ENCODE peak calls at places on chromosomes 12 and 14, in six cellular contexts. E is heart left ventricle; X is A549; G is CD4-positive, alpha-beta T cell; N is pancreas; I is breast epithelium. S is an unnamed sample.

GRCh38 chr14:39169541-39169900 is 612 bp downstream of the TRAPPC6B start:
- DNase-seq in E (no peak), X (no peak), G (no peak), N (no peak), I (no peak), S (peak; percentile 81)

GRCh38 chr14:22333408-22334274 is 255.4 kb downstream of the DAD1 start:
- DNase-seq in E (no peak), X (peak; percentile 73), G (no peak), N (peak; percentile 57), I (no peak), S (peak; percentile 49)

GRCh38 chr14:79432640-79433039 is 778.7 kb downstream of the DIO2 start:
- DNase-seq in E (no peak), X (no peak), G (no peak), N (no peak), I (no peak), S (no peak)

GRCh38 chr14:101476931-101477553 is 84.3 kb upstream of the DIO3 start:
- DNase-seq in E (no peak), X (peak; percentile 88), G (no peak), N (peak; percentile 89), I (peak; percentile 37), S (no peak)

GRCh38 chr12:113537751-113538087 is 66.0 kb upstream of the LHX5 start:
- DNase-seq in E (no peak), X (no peak), G (no peak), N (no peak), I (no peak), S (no peak)

GRCh38 chr14:66568220-66568619 is 60.3 kb downstream of the GPHN start:
- DNase-seq in E (no peak), X (no peak), G (no peak), N (no peak), I (no peak), S (no peak)

GRCh38 chr12:113002155-113002554 is 23.8 kb downstream of the OAS2 start:
- DNase-seq in E (no peak), X (peak; percentile 28), G (no peak), N (peak; percentile 44), I (no peak), S (peak; percentile 15)

GRCh38 chr14:106586098-106586704 is 1059.8 kb downstream of the TMEM121 start:
- DNase-seq in E (no peak), X (no peak), G (peak; percentile 55), N (peak; percentile 21), I (no peak), S (no peak)

GRCh38 chr12:31011336-31011735 is 62.3 kb upstream of the DDX11 start:
- DNase-seq in E (no peak), X (no peak), G (no peak), N (no peak), I (no peak), S (no peak)

GRCh38 chr12:93125126-93125525 is 196.0 kb upstream of the EEA1 start:
- DNase-seq in E (no peak), X (no peak), G (no peak), N (no peak), I (no peak), S (peak; percentile 67)

GRCh38 chr12:57899010-57899662 is 42.2 kb upstream of the ATP23 start:
- DNase-seq in E (peak; percentile 53), X (no peak), G (peak; percentile 79), N (no peak), I (peak; percentile 62), S (peak; percentile 92)

GRCh38 chr12:132521200-132521580 is 31.2 kb downstream of the FBRSL1 start:
- DNase-seq in E (no peak), X (no peak), G (no peak), N (no peak), I (no peak), S (no peak)

GRCh38 chr14:82366803-82367202 is 833.1 kb upstream of the SEL1L start:
- DNase-seq in E (no peak), X (no peak), G (no peak), N (no peak), I (no peak), S (no peak)

GRCh38 chr12:121072147-121072546 is 33.1 kb upstream of the OASL start:
- DNase-seq in E (no peak), X (no peak), G (no peak), N (no peak), I (no peak), S (no peak)

GRCh38 chr12:94789510-94790225 is 139.3 kb upstream of the TMCC3 start:
- DNase-seq in E (no peak), X (no peak), G (no peak), N (no peak), I (no peak), S (no peak)

GRCh38 chr12:94792690-94793089 is 142.3 kb upstream of the TMCC3 start:
- DNase-seq in E (no peak), X (no peak), G (no peak), N (no peak), I (no peak), S (no peak)

GRCh38 chr12:94790822-94791221 is 140.5 kb upstream of the TMCC3 start:
- DNase-seq in E (no peak), X (no peak), G (no peak), N (no peak), I (no peak), S (no peak)

GRCh38 chr12:94791933-94792332 is 141.6 kb upstream of the TMCC3 start:
- DNase-seq in E (no peak), X (no peak), G (no peak), N (no peak), I (no peak), S (no peak)

DNA sequence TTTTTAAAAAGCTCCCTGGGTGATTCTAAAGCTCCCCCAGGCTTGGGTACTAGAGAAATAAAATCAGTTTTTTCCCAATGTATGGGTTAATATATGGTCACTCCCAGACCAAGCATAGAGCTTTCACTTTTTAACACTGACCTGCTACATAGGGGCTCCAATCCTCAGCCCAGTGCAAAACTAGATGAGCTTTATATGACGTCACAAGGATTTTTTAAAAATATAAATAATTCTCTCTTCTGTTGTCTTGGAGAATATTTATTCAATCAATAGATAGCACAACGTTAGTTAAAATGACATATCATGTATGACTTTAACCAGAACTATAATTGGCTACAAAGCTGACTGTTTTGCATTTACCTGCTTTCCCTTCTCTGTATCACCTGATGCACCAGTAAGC is 137.9 kb upstream of the TMCC3 start:
- DNase-seq in E (no peak), X (no peak), G (no peak), N (no peak), I (no peak), S (no peak)
- H3K27ac ChIP-seq in E (no peak overlapping the region), X (no peak overlapping the region), G (no peak overlapping the region), N (no peak overlapping the region), I (no peak overlapping the region), S (no peak overlapping the region)

DNA sequence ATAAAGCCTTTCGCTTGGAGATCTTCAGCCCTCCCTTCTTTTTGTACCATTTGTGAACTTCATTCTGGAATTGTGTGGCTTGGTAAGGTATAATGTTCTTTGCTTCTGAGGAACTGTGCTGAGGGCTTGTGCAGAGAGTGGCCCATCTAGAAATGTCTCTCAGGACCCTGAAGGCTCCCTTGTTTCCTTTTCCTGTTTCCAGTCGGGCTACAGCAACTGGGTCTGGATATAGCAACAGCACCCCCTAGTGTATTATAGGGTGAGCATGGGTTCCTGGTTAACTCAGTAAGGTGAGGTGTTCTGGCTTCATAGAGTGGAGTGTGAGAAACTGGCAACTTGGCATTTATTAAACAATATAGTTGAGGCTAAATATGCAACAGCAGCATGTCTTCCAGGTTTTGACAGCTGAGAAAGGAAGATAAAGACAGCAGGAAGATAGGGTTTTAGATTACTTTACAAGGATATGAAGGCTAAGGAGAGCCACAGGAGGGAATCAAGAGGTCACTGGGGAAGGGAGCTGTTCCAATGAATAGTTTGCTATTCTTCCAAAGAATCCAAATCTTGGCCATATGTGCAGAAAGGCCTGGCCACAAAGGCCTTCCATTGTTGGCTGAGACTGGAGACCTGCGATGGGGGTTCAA is 49.1 kb upstream of the RNU6-8 start:
- DNase-seq in E (no peak), X (peak; percentile 60), G (peak; percentile 2), N (peak; percentile 71), I (no peak), S (no peak)
- H3K27ac ChIP-seq in E (no peak overlapping the region), X (peak overlapping the region; percentile 1), G (no peak overlapping the region), N (no peak overlapping the region), I (no peak overlapping the region), S (no peak overlapping the region)

GRCh38 chr12:124395986-124396385 is 101.1 kb downstream of the RFLNA start:
- DNase-seq in E (no peak), X (no peak), G (no peak), N (no peak), I (no peak), S (no peak)

GRCh38 chr12:124395284-124395752 is 100.4 kb downstream of the RFLNA start:
- DNase-seq in E (peak; percentile 51), X (no peak), G (no peak), N (no peak), I (no peak), S (no peak)

GRCh38 chr12:124392991-124393790 is 98.3 kb downstream of the RFLNA start:
- DNase-seq in E (peak; percentile 97), X (no peak), G (no peak), N (peak; percentile 93), I (peak; percentile 84), S (peak; percentile 99)

GRCh38 chr12:124393831-124394230 is 98.9 kb downstream of the RFLNA start:
- DNase-seq in E (no peak), X (no peak), G (no peak), N (no peak), I (no peak), S (no peak)

DNA sequence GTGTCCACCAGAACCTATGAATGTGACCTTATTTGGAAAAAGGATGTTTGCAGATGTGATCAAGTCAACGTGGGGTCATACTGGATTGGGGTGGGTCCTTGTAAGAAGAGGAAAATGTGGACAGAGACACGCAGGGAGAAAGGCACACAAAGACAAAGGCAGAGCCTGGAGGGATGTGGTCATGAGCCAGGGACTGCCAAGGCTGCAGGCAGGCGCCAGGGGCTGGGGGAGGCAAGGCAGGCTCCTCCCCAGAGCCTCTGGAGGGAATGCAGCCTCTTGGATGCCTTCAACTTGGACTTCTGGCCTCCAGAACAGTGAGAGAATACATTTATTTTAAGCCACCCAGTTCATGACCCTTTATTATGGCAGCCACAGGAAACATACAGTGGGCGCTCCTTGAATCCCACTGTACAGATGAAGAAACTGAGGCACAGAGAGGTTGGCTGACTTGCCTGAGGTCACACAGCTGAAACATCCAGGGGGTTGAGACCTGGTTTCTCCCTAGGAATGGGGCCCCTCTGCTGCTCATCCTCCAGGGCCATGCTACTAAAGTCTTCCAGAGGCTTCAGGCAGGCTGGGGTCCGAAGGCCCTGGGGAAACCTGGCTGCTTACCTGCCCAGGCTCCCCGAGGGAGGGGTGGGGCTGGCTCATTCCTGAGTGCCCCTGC is 99.7 kb downstream of the RFLNA start:
- DNase-seq in E (no peak), X (no peak), G (no peak), N (no peak), I (no peak), S (no peak)
- H3K27ac ChIP-seq in E (peak overlapping the region; percentile 98), X (peak overlapping the region; percentile 99), G (no peak overlapping the region), N (no peak overlapping the region), I (peak overlapping the region; percentile 84), S (no peak overlapping the region)

DNA sequence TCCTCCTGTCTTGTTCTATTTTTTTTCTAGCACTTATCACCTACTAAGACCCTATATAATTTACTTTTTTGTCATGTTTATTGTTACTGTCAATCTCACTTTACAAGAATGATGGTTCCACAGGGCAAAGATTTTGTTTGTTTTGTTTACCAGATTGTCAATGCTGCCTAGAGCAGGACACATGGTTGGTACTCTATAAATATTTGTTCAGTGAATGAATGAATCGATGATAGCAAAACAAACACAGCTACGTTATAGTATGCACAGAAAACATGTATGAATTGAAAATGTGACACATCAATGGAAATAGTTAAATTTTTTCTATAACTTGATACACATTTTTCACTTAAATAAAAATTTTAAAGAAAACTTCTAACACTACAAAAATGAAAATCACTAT is 67.1 kb upstream of the KRR1 start:
- DNase-seq in E (no peak), X (no peak), G (no peak), N (no peak), I (no peak), S (no peak)
- H3K27ac ChIP-seq in E (no peak overlapping the region), X (no peak overlapping the region), G (no peak overlapping the region), N (no peak overlapping the region), I (no peak overlapping the region), S (no peak overlapping the region)

GRCh38 chr12:23504641-23505399 is 444.6 kb downstream of the SOX5 start:
- DNase-seq in E (no peak), X (no peak), G (no peak), N (no peak), I (no peak), S (no peak)
- H3K27ac ChIP-seq in E (no peak overlapping the region), X (no peak overlapping the region), G (no peak overlapping the region), N (no peak overlapping the region), I (no peak overlapping the region), S (no peak overlapping the region)

S was measured in osteoblast.